ENCODE peak calls at places on chromosome 5, in seven cellular contexts. O is tibial artery, X is left ventricle myocardium inferior, E is mesothelial cell of epicardium, I is HCT116, T is endothelial cell, N is BE2C. D is an unnamed sample.

GRCh38 chr5:57383093-57383861 is 99.3 kb downstream of the ACTBL2 start:
- DNase-seq in X (no peak), E (no peak), O (no peak), I (peak; percentile 92), N (peak; percentile 77), T (no peak), D (no peak)

GRCh38 chr5:4879693-4880303 is 260.3 kb upstream of the ADAMTS16 start:
- DNase-seq in X (peak; percentile 73), O (peak; percentile 74), N (peak; percentile 79), I (peak; percentile 39), T (peak; percentile 93), E (peak; percentile 85), D (no peak)

GRCh38 chr5:132176543-132176945 is 51.1 kb downstream of the P4HA2 start:
- DNase-seq in N (no peak), I (no peak), T (no peak), E (no peak), O (no peak), X (no peak), D (no peak)

GRCh38 chr5:45038366-45038987 is 229.7 kb downstream of the MRPS30 start:
- DNase-seq in I (peak; percentile 55), X (no peak), O (no peak), T (peak; percentile 7), E (no peak), N (no peak), D (no peak)

GRCh38 chr5:163532203-163532892 is 26.9 kb downstream of the MAT2B start:
- DNase-seq in O (no peak), N (no peak), E (no peak), T (no peak), X (no peak), I (no peak), D (no peak)

GRCh38 chr5:168528521-168529360 is at the start of gene FBLL1:
- DNase-seq in X (no peak), I (no peak), O (no peak), N (peak; percentile 75), E (peak; percentile 69), T (peak; percentile 58), D (no peak)

GRCh38 chr5:116273458-116274242 is 188.8 kb downstream of the COMMD10 start:
- DNase-seq in T (no peak), O (no peak), I (no peak), X (no peak), N (no peak), E (no peak), D (no peak)

GRCh38 chr5:123690821-123691220 is 178.8 kb downstream of the CSNK1G3 start:
- DNase-seq in X (no peak), T (no peak), I (no peak), N (no peak), O (no peak), E (no peak), D (no peak)

GRCh38 chr5:163846512-163846911 is 341.1 kb downstream of the MAT2B start:
- DNase-seq in I (no peak), X (no peak), N (no peak), T (no peak), O (no peak), E (no peak), D (no peak)

GRCh38 chr5:36442796-36443195 is 141.1 kb upstream of the RANBP3L start:
- DNase-seq in E (no peak), T (no peak), I (no peak), O (no peak), N (no peak), X (no peak), D (no peak)

GRCh38 chr5:176157656-176158055 is 80.6 kb upstream of the SIMC1 start:
- DNase-seq in E (no peak), N (no peak), X (no peak), O (no peak), T (no peak), I (no peak), D (no peak)

GRCh38 chr5:115096034-115096769 is 73.5 kb downstream of the TRIM36 start:
- DNase-seq in N (no peak), T (no peak), E (no peak), O (no peak), I (no peak), X (no peak), D (no peak)

GRCh38 chr5:115842089-115842881 is 550 bp downstream of the AP3S1 start:
- DNase-seq in I (peak; percentile 51), N (peak; percentile 88), T (peak; percentile 75), E (no peak), O (no peak), X (no peak), D (no peak)

GRCh38 chr5:151047814-151048425 is 27.5 kb downstream of the GPX3 start:
- DNase-seq in N (peak; percentile 23), T (peak; percentile 40), X (no peak), I (no peak), E (no peak), O (no peak), D (no peak)

GRCh38 chr5:151051931-151052608 is 28.8 kb downstream of the TNIP1 start:
- DNase-seq in I (no peak), X (no peak), E (no peak), T (no peak), O (no peak), N (no peak), D (no peak)

GRCh38 chr5:151052834-151053233 is 28.0 kb downstream of the TNIP1 start:
- DNase-seq in T (no peak), X (no peak), O (no peak), N (no peak), E (no peak), I (no peak), D (no peak)

GRCh38 chr5:151051066-151051930 is 29.5 kb downstream of the TNIP1 start:
- DNase-seq in X (peak; percentile 81), O (peak; percentile 88), E (peak; percentile 71), I (peak; percentile 56), N (peak; percentile 81), T (peak; percentile 84), D (peak; percentile 67)

DNA sequence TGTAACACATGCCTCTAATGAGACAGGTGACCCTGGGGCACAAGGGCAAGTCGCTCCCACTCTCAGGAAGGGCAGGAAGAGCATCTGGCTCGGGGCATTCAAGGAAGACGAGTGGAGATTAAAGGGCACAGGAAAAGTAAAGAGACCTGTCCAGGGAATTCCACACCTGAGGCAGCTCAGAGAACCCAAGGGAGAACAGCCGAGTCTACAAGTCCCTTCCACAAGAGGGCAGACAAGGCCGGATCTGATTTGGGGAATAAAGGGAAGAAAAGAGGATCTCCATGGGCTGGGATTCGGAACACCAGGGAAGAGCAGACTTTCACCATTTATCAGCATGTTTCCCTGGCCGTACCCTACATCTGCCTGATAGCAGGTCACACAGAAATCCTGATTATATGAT is 28.1 kb downstream of the GPX3 start:
- DNase-seq in O (no peak), I (no peak), E (no peak), X (no peak), T (no peak), N (no peak), D (no peak)
- TF ChIP-seq CTCF in O (no peak), I (peak; percentile 41), E (no peak), X (no peak), T (no peak), N (peak; percentile 34), D (no peak)

DNA sequence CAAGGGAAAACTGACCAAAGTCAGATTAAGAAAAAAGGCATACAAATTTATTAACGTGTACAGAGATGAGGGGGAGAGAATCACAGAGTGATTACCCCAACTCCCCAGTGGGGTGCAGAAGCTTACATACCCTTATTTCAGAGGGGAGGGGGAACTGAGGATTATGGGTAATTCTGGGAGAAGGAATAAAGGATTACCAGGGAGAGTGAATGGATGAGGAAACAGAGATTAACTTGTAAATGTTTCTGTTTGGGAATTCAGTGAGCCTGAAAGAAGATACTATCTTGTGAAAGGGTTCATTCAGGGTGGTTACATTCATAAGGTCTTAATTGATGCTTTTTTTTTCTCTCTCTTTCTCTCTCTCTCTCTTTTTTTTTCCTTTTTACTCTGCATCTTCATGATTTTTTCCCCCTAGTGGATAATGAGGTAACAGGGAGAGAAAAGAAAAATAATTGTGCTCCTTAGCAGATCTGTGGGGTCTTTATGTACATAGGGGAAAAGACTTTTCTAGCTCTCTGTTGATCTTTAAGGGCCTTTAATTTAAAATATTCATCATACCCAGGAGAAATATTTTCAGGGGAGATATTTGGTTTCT is 49.4 kb downstream of the TARS1 start:
- DNase-seq in E (no peak), X (no peak), T (no peak), N (no peak), O (no peak), I (no peak), D (no peak)
- TF ChIP-seq CTCF in E (peak; percentile 40), X (no peak), T (no peak), N (no peak), O (no peak), I (peak; percentile 17), D (no peak)

GRCh38 chr5:74394543-74394923 is 246.0 kb downstream of the ENC1 start:
- DNase-seq in X (no peak), I (no peak), E (no peak), N (no peak), O (no peak), T (no peak), D (no peak)
- TF ChIP-seq CTCF in X (peak; percentile 9), I (peak; percentile 13), E (no peak), N (peak; percentile 49), O (no peak), T (no peak), D (no peak)

DNA sequence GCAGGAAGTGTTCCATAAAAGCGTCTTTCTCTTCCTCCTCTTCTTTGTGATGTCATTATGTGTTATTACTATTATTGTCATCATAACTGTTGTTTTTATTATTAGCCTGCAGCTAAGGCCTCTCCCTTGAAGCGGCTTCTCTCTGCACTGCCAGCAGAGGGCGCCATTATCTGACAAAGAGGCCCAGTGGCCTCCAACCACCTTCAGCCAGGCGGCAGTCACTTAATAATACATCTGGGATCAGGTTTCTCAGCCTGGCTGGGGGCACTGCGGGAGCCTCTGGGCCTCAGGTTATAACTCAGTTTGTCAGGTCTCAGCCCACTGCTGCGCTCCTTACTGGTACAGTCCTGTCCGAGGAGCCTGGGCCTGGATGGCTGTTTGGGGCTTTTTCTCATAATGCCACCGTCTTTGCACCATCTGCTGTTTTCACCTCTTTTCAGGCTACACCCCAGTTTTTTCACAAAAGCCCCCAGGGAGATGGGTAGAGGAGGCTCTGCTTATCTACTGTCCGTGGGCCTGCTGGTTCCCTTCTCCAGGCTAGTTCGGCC is 281.9 kb downstream of the NSG2 start:
- DNase-seq in O (no peak), E (peak; percentile 85), X (peak; percentile 56), N (peak; percentile 92), I (peak; percentile 75), T (peak; percentile 87), D (no peak)
- TF ChIP-seq CTCF in O (peak; percentile 38), E (peak; percentile 88), X (peak; percentile 78), N (peak; percentile 97), I (peak; percentile 86), T (peak; percentile 90), D (peak; percentile 20)

GRCh38 chr5:102905052-102905451 is 149.9 kb downstream of the PAM start:
- DNase-seq in N (no peak), I (no peak), T (no peak), E (no peak), O (no peak), X (no peak), D (no peak)
- TF ChIP-seq CTCF in N (no peak), I (no peak), T (no peak), E (no peak), O (no peak), X (no peak), D (no peak)

GRCh38 chr5:181217111-181217804 is 5.8 kb upstream of the TRIM41 start:
- DNase-seq in E (peak; percentile 74), T (peak; percentile 54), X (peak; percentile 53), N (peak; percentile 82), O (peak; percentile 79), I (no peak), D (peak; percentile 67)
- TF ChIP-seq CTCF in E (no peak), T (no peak), X (no peak), N (no peak), O (peak; percentile 8), I (no peak), D (no peak)

GRCh38 chr5:97495301-97495700 is 312.3 kb upstream of the RIOK2 start:
- DNase-seq in N (no peak), E (no peak), O (no peak), X (no peak), T (no peak), I (no peak), D (no peak)
- TF ChIP-seq CTCF in N (no peak), E (no peak), O (no peak), X (no peak), T (no peak), I (no peak), D (no peak)